ENCODE peak calls at places on chromosomes 7 and 10, in four cellular contexts. O is endothelial cell, X is astrocyte of the spinal cord, E is GM12864. T is an unnamed sample.
A peak's percentile ranks its signal among the peaks of the same experiment; 100 is the strongest.

GRCh38 chr10:69051303-69051702 is 36.6 kb upstream of the SRGN start:
- DNase-seq in O (no peak), X (peak; percentile 9), E (no peak), T (peak; percentile 60)

GRCh38 chr10:64468219-64468618 is 947.0 kb downstream of the REEP3 start:
- DNase-seq in O (no peak), X (no peak), E (no peak), T (no peak)

GRCh38 chr7:16564023-16564380 is 37.4 kb downstream of the LRRC72 start:
- DNase-seq in O (no peak), X (no peak), E (no peak), T (no peak)

GRCh38 chr7:40680657-40681056 is 545.9 kb downstream of the SUGCT start:
- DNase-seq in O (peak; percentile 11), X (peak; percentile 32), E (no peak), T (no peak)

GRCh38 chr7:19116121-19117080 is 1.0 kb downstream of the TWIST1 start:
- DNase-seq in O (peak; percentile 35), X (peak; percentile 60), E (no peak), T (peak; percentile 52)

GRCh38 chr10:112804036-112804435 is 146.0 kb upstream of the TCF7L2 start:
- DNase-seq in O (peak; percentile 22), X (no peak), E (no peak), T (no peak)

GRCh38 chr10:553233-553632 is 136.2 kb downstream of the DIP2C start:
- DNase-seq in O (no peak), X (no peak), E (no peak), T (no peak)

GRCh38 chr10:69412232-69412631 is 4.5 kb downstream of the TACR2 start:
- DNase-seq in O (no peak), X (no peak), E (no peak), T (no peak)

GRCh38 chr7:22635349-22635748 is 91.7 kb upstream of the IL6 start:
- DNase-seq in O (no peak), X (no peak), E (no peak), T (no peak)
- TF ChIP-seq CTCF in O (no peak), X (no peak), E (no peak), T (no peak)

GRCh38 chr7:64632029-64632428 is 33.9 kb upstream of the ZNF107 start:
- DNase-seq in O (no peak), X (no peak), E (no peak), T (no peak)

GRCh38 chr7:64628721-64629120 is 37.2 kb upstream of the ZNF107 start:
- DNase-seq in O (no peak), X (no peak), E (no peak), T (no peak)

GRCh38 chr7:64633401-64633800 is 32.5 kb upstream of the ZNF107 start:
- DNase-seq in O (no peak), X (no peak), E (no peak), T (no peak)

GRCh38 chr7:64628192-64628591 is 37.7 kb upstream of the ZNF107 start:
- DNase-seq in O (no peak), X (no peak), E (no peak), T (no peak)

DNA sequence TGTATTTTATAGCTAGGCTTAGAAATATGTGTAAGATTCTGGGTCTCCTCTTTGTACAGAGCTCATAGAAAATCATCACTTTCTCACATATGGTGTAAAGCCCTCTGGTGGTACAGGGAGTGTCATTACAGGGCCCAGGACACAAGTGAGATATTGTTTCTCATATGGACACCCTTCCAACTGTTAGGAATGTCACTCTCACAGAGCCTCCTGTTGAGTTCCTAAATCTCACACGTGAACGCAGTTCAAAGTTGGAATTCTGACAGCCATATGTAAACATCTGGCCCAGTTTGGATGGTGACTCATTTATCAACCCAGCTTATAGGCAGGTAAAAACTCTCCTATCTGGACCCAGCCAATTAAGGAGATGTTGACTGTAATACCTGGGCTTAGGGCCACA is 35.4 kb upstream of the ZNF107 start:
- DNase-seq in O (no peak), X (no peak), E (no peak), T (no peak)
- TF ChIP-seq CTCF in O (peak; percentile 62), X (peak; percentile 47), E (peak; percentile 51), T (peak; percentile 30)

GRCh38 chr10:114851336-114851735 is 29.8 kb downstream of the FHIP2A start:
- DNase-seq in O (no peak), X (no peak), E (no peak), T (no peak)

GRCh38 chr10:114845978-114846693 is 24.6 kb downstream of the FHIP2A start:
- DNase-seq in O (no peak), X (no peak), E (no peak), T (no peak)

GRCh38 chr10:114852197-114852596 is 30.6 kb downstream of the FHIP2A start:
- DNase-seq in O (no peak), X (no peak), E (no peak), T (no peak)

GRCh38 chr10:114850126-114850525 is 28.5 kb downstream of the FHIP2A start:
- DNase-seq in O (no peak), X (no peak), E (no peak), T (no peak)

DNA sequence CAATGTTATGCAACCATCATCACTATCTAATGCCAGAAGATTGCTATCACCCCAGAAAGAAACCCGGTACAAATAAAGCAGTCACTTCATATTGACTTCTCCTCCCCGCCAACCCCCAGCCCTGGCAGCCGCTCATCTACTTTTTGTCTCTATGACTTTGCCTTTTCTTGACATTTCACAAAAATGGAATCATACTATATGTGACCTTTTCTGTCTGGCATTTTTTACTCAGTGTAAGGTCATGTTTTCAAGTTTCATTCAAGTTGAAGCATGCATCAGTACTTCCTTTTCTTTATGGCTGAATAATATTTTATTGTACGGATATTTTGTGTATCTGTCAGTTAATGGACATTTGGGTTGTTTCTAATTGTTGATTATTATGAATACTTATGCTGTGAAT is 28.1 kb downstream of the FHIP2A start:
- DNase-seq in O (no peak), X (no peak), E (no peak), T (no peak)
- TF ChIP-seq CTCF in O (no peak), X (no peak), E (no peak), T (no peak)

GRCh38 chr10:94545277-94546057 is at the start of gene HELLS:
- DNase-seq in O (peak; percentile 81), X (peak; percentile 86), E (peak; percentile 70), T (peak; percentile 87)
- TF ChIP-seq CTCF in O (no peak), X (no peak), E (no peak), T (no peak)

GRCh38 chr10:73874267-73875138 is at the start of gene CAMK2G:
- DNase-seq in O (peak; percentile 70), X (peak; percentile 77), E (no peak), T (peak; percentile 98)

GRCh38 chr10:73873843-73874215 is 526 bp downstream of the CAMK2G start:
- DNase-seq in O (no peak), X (no peak), E (no peak), T (peak; percentile 62)

GRCh38 chr10:73873163-73873842 is 1.1 kb downstream of the CAMK2G start:
- DNase-seq in O (no peak), X (no peak), E (no peak), T (no peak)

GRCh38 chr10:73871295-73871914 is 3.0 kb downstream of the CAMK2G start:
- DNase-seq in O (no peak), X (no peak), E (no peak), T (no peak)

GRCh38 chr10:73871915-73872710 is 2.2 kb downstream of the CAMK2G start:
- DNase-seq in O (no peak), X (no peak), E (no peak), T (no peak)
- TF ChIP-seq CTCF in O (no peak), X (peak; percentile 53), E (no peak), T (no peak)